ENCODE peak calls at places on chromosomes 16 and 17, in nine cellular contexts. One of them, this sample, is unnamed.

GRCh38 chr17:78342438-78343098 is 17.3 kb downstream of the SOCS3 start:
- DNase-seq in pancreas: no peak
- DNase-seq in cerebellar nuclear complex: no peak
- DNase-seq in fibroblast of the aortic adventitia: peak
- DNase-seq in tibial artery: peak
- DNase-seq in CD8-positive, alpha-beta memory T cell: no peak
- DNase-seq in T-cell: no peak
- DNase-seq in activated naive CD8-positive, alpha-beta T cell treated with anti-CD3 and anti-CD28 coated beads, Interleukin-2, amount 50 U/mL, for 24 hours: no peak
- DNase-seq in stimulated activated CD4-positive, alpha-beta T cell treated with anti-CD3 and anti-CD28 coated beads, Interleukin-2, amount 100 ng/mL, for 24 hours: no peak
- DNase-seq in this sample: no peak

GRCh38 chr17:8048736-8049135 is 9.9 kb downstream of the ALOX15B start:
- DNase-seq in pancreas: no peak
- DNase-seq in cerebellar nuclear complex: no peak
- DNase-seq in fibroblast of the aortic adventitia: no peak
- DNase-seq in tibial artery: no peak
- DNase-seq in CD8-positive, alpha-beta memory T cell: no peak
- DNase-seq in T-cell: no peak
- DNase-seq in activated naive CD8-positive, alpha-beta T cell treated with anti-CD3 and anti-CD28 coated beads, Interleukin-2, amount 50 U/mL, for 24 hours: no peak
- DNase-seq in stimulated activated CD4-positive, alpha-beta T cell treated with anti-CD3 and anti-CD28 coated beads, Interleukin-2, amount 100 ng/mL, for 24 hours: no peak
- DNase-seq in this sample: no peak

GRCh38 chr16:5582529-5582928 is 484.9 kb upstream of the EEF2KMT start:
- DNase-seq in pancreas: no peak
- DNase-seq in cerebellar nuclear complex: no peak
- DNase-seq in fibroblast of the aortic adventitia: no peak
- DNase-seq in tibial artery: no peak
- DNase-seq in CD8-positive, alpha-beta memory T cell: no peak
- DNase-seq in T-cell: no peak
- DNase-seq in activated naive CD8-positive, alpha-beta T cell treated with anti-CD3 and anti-CD28 coated beads, Interleukin-2, amount 50 U/mL, for 24 hours: no peak
- DNase-seq in stimulated activated CD4-positive, alpha-beta T cell treated with anti-CD3 and anti-CD28 coated beads, Interleukin-2, amount 100 ng/mL, for 24 hours: no peak
- DNase-seq in this sample: no peak

GRCh38 chr17:54754560-54754959 is 146.1 kb upstream of the TOM1L1 start:
- DNase-seq in pancreas: peak
- DNase-seq in cerebellar nuclear complex: no peak
- DNase-seq in fibroblast of the aortic adventitia: no peak
- DNase-seq in tibial artery: no peak
- DNase-seq in CD8-positive, alpha-beta memory T cell: no peak
- DNase-seq in T-cell: no peak
- DNase-seq in activated naive CD8-positive, alpha-beta T cell treated with anti-CD3 and anti-CD28 coated beads, Interleukin-2, amount 50 U/mL, for 24 hours: peak
- DNase-seq in stimulated activated CD4-positive, alpha-beta T cell treated with anti-CD3 and anti-CD28 coated beads, Interleukin-2, amount 100 ng/mL, for 24 hours: peak
- DNase-seq in this sample: no peak

GRCh38 chr17:75318211-75318610 is 29.0 kb upstream of the SLC25A19 start:
- DNase-seq in pancreas: no peak
- DNase-seq in cerebellar nuclear complex: no peak
- DNase-seq in fibroblast of the aortic adventitia: no peak
- DNase-seq in tibial artery: no peak
- DNase-seq in CD8-positive, alpha-beta memory T cell: no peak
- DNase-seq in T-cell: no peak
- DNase-seq in activated naive CD8-positive, alpha-beta T cell treated with anti-CD3 and anti-CD28 coated beads, Interleukin-2, amount 50 U/mL, for 24 hours: no peak
- DNase-seq in stimulated activated CD4-positive, alpha-beta T cell treated with anti-CD3 and anti-CD28 coated beads, Interleukin-2, amount 100 ng/mL, for 24 hours: no peak
- DNase-seq in this sample: no peak

GRCh38 chr16:31710134-31710533 is 163.5 kb upstream of the ZNF267 start:
- DNase-seq in pancreas: no peak
- DNase-seq in cerebellar nuclear complex: no peak
- DNase-seq in fibroblast of the aortic adventitia: no peak
- DNase-seq in tibial artery: no peak
- DNase-seq in CD8-positive, alpha-beta memory T cell: no peak
- DNase-seq in T-cell: no peak
- DNase-seq in activated naive CD8-positive, alpha-beta T cell treated with anti-CD3 and anti-CD28 coated beads, Interleukin-2, amount 50 U/mL, for 24 hours: no peak
- DNase-seq in stimulated activated CD4-positive, alpha-beta T cell treated with anti-CD3 and anti-CD28 coated beads, Interleukin-2, amount 100 ng/mL, for 24 hours: no peak
- DNase-seq in this sample: no peak

GRCh38 chr17:19010729-19011505 is 6.4 kb upstream of the FAM83G start:
- DNase-seq in pancreas: no peak
- DNase-seq in cerebellar nuclear complex: no peak
- DNase-seq in fibroblast of the aortic adventitia: no peak
- DNase-seq in tibial artery: no peak
- DNase-seq in CD8-positive, alpha-beta memory T cell: no peak
- DNase-seq in T-cell: no peak
- DNase-seq in activated naive CD8-positive, alpha-beta T cell treated with anti-CD3 and anti-CD28 coated beads, Interleukin-2, amount 50 U/mL, for 24 hours: no peak
- DNase-seq in stimulated activated CD4-positive, alpha-beta T cell treated with anti-CD3 and anti-CD28 coated beads, Interleukin-2, amount 100 ng/mL, for 24 hours: no peak
- DNase-seq in this sample: no peak

GRCh38 chr17:73786286-73786743 is 142.1 kb upstream of the SDK2 start:
- DNase-seq in pancreas: peak
- DNase-seq in cerebellar nuclear complex: no peak
- DNase-seq in fibroblast of the aortic adventitia: no peak
- DNase-seq in tibial artery: no peak
- DNase-seq in CD8-positive, alpha-beta memory T cell: no peak
- DNase-seq in T-cell: no peak
- DNase-seq in activated naive CD8-positive, alpha-beta T cell treated with anti-CD3 and anti-CD28 coated beads, Interleukin-2, amount 50 U/mL, for 24 hours: no peak
- DNase-seq in stimulated activated CD4-positive, alpha-beta T cell treated with anti-CD3 and anti-CD28 coated beads, Interleukin-2, amount 100 ng/mL, for 24 hours: no peak
- DNase-seq in this sample: no peak

GRCh38 chr17:80992077-80992947 is 671 bp downstream of the CHMP6 start:
- DNase-seq in pancreas: peak
- DNase-seq in cerebellar nuclear complex: no peak
- DNase-seq in fibroblast of the aortic adventitia: no peak
- DNase-seq in tibial artery: no peak
- DNase-seq in CD8-positive, alpha-beta memory T cell: no peak
- DNase-seq in T-cell: no peak
- DNase-seq in activated naive CD8-positive, alpha-beta T cell treated with anti-CD3 and anti-CD28 coated beads, Interleukin-2, amount 50 U/mL, for 24 hours: no peak
- DNase-seq in stimulated activated CD4-positive, alpha-beta T cell treated with anti-CD3 and anti-CD28 coated beads, Interleukin-2, amount 100 ng/mL, for 24 hours: no peak
- DNase-seq in this sample: no peak

GRCh38 chr17:70242781-70243437 is 73.6 kb downstream of the KCNJ2 start:
- DNase-seq in pancreas: no peak
- DNase-seq in cerebellar nuclear complex: no peak
- DNase-seq in fibroblast of the aortic adventitia: peak
- DNase-seq in tibial artery: no peak
- DNase-seq in CD8-positive, alpha-beta memory T cell: no peak
- DNase-seq in T-cell: no peak
- DNase-seq in activated naive CD8-positive, alpha-beta T cell treated with anti-CD3 and anti-CD28 coated beads, Interleukin-2, amount 50 U/mL, for 24 hours: no peak
- DNase-seq in stimulated activated CD4-positive, alpha-beta T cell treated with anti-CD3 and anti-CD28 coated beads, Interleukin-2, amount 100 ng/mL, for 24 hours: no peak
- DNase-seq in this sample: no peak